ENCODE peak calls at places on chromosomes 16 and 17, in four cellular contexts. G is neuronal stem cell, W is mesenchymal stem cell, J is H9. O is an unnamed sample.

GRCh38 chr16:69745232-69745612 is 9.5 kb downstream of the NOB1 start:
- DNase-seq in W (no peak), J (no peak), G (no peak), O (no peak)

GRCh38 chr16:1766231-1766630 is 5.1 kb downstream of the NME3 start:
- DNase-seq in J (no peak), G (no peak), W (no peak), O (no peak)

GRCh38 chr16:364595-365491 is 5.5 kb downstream of the MRPL28 start:
- DNase-seq in J (no peak), W (no peak), G (no peak), O (no peak)

GRCh38 chr17:64028874-64029464 is 8.5 kb upstream of the ICAM2 start:
- DNase-seq in G (peak), J (peak), W (peak), O (peak)

GRCh38 chr17:21376835-21377690 is 906 bp downstream of the KCNJ12 start:
- DNase-seq in W (peak), G (no peak), J (peak), O (peak)

GRCh38 chr17:57670769-57671545 is 74.1 kb downstream of the CCDC182 start:
- DNase-seq in J (no peak), G (no peak), W (no peak), O (no peak)

GRCh38 chr16:762049-762513 is 1.5 kb downstream of the MSLN start:
- DNase-seq in G (no peak), J (no peak), W (no peak), O (no peak)

GRCh38 chr17:42879596-42879985 is 21.0 kb upstream of the G6PC1 start:
- DNase-seq in W (peak), G (no peak), J (no peak), O (no peak)

GRCh38 chr16:29738514-29738913 is 7.3 kb downstream of the C16orf54 start:
- DNase-seq in G (no peak), W (no peak), J (no peak), O (no peak)

GRCh38 chr16:24972608-24973220 is 42.5 kb downstream of the ARHGAP17 start:
- DNase-seq in J (no peak), W (no peak), G (no peak), O (no peak)

GRCh38 chr17:16415031-16415924 is at the start of gene TRPV2:
- DNase-seq in G (no peak), W (no peak), J (peak), O (peak)

GRCh38 chr16:19167710-19168172 is 299 bp upstream of the SYT17 start:
- DNase-seq in J (peak), W (peak), G (peak), O (peak)

GRCh38 chr17:51372345-51373004 is 112.1 kb downstream of the UTP18 start:
- DNase-seq in J (peak), W (peak), G (no peak), O (peak)

GRCh38 chr17:77694391-77695363 is 263.8 kb upstream of the TNRC6C start:
- DNase-seq in J (peak), G (no peak), W (no peak), O (no peak)

GRCh38 chr17:19728114-19728495 is 11.7 kb upstream of the SLC47A2 start:
- DNase-seq in J (no peak), G (no peak), W (peak), O (no peak)

GRCh38 chr16:81666102-81666501 is 113.0 kb upstream of the PLCG2 start:
- DNase-seq in J (no peak), W (no peak), G (no peak), O (no peak)

GRCh38 chr16:58043571-58044155 is 18.1 kb downstream of the MMP15 start:
- DNase-seq in J (no peak), G (no peak), W (no peak), O (no peak)

GRCh38 chr16:85394511-85395206 is 218.5 kb upstream of the GSE1 start:
- DNase-seq in G (no peak), W (no peak), J (no peak), O (peak)

GRCh38 chr17:8753136-8753975 is 5.0 kb downstream of the SPDYE4 start:
- DNase-seq in J (no peak), G (no peak), W (no peak), O (no peak)

DNA sequence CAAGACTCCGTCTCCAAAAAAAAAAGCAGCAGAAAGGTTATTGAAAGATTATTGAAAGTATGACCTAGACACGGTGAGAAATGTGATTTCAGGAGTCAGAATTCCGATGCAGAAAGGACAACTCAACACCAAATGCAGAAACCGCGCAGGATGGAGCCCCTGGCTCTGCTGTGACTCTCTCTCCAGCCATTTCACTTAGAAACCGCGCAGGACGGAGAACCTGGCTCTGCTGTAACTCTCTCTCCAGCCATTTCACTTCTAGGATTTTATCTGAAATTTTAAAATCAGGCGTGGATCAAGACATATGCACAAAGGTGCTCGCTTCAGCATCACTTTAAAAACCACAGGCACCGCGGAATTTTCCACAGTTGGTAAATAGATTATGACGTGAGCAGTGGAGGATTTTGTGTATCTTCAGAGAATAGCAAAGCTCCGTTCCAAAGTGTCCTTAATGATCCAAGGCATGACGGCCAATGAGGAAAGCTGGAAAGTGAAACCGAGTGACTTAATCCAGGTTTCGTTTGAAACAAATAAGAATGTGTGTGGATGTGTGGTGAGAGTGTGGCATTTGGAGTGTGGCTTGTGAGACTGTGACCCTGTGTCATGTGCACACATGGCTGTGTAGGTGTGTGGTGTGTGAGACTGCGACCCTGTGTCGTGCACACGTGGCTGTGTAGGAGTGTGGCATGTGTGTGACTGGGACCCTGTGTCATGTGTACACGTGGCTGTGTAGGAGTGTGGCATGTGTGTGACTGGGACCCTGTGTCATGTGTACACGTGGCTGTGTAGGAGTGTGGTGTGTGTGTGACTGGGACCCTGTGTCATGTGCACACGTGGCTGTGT is 9.5 kb downstream of the UTS2R start:
- DNase-seq in J (no peak), W (peak), G (no peak), O (no peak)
- H2AK5ac ChIP-seq in J (no peak), W (no peak), G (no peak), O (no peak)

GRCh38 chr17:79813826-79814623 is 17.1 kb upstream of the CBX8 start:
- DNase-seq in W (no peak), J (peak), G (no peak), O (no peak)

GRCh38 chr17:79814966-79815835 is 18.3 kb upstream of the CBX8 start:
- DNase-seq in G (no peak), W (no peak), J (peak), O (no peak)

GRCh38 chr17:79812969-79813825 is 16.3 kb upstream of the CBX8 start:
- DNase-seq in W (no peak), J (peak), G (no peak), O (no peak)

GRCh38 chr17:79815836-79816371 is 19.0 kb upstream of the CBX8 start:
- DNase-seq in J (no peak), G (no peak), W (no peak), O (no peak)

GRCh38 chr17:79814624-79814965 is 17.7 kb upstream of the CBX8 start:
- DNase-seq in W (no peak), J (peak), G (no peak), O (no peak)
- H2AK5ac ChIP-seq in W (no peak), J (no peak), G (peak), O (no peak)

DNA sequence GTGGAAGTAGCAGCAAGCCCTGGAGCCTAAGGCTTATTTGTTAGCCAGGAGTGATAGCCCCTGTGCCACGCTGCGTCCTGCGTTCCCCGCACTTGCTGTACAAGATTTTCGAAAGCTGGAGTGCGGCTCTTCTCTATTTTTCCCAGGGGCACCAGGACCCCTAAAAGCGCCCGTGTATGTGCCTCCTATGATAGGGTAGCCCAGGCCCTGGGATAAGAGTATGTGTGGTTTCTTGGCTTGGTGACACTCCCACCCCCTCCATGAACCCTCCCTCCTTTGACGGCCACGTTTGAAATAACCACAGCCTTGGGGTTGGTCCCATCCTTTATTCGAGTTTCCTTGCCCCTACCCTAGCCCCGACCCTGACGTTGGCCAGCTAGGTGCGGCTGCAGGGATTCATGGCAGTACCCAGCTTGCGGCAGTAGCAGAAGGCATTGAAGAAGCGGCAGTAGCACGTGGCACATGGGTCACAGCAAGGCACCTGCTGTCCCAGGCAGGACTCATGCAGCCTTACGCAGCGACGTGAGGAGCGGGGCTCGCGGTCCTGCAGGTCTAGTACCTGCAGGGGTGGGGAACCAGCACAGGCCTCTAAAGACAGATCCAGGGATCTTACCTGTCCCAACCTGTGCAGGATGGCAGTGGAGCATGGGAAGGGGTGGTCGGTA is 955 bp downstream of the AGRP start:
- DNase-seq in G (no peak), W (no peak), J (no peak), O (no peak)
- H2AK5ac ChIP-seq in G (no peak), W (no peak), J (no peak), O (no peak)

GRCh38 chr16:72848759-72849664 is 198.9 kb downstream of the ZFHX3 start:
- DNase-seq in W (peak), G (no peak), J (no peak), O (no peak)

GRCh38 chr16:72848045-72848410 is 199.9 kb downstream of the ZFHX3 start:
- DNase-seq in W (no peak), J (no peak), G (no peak), O (no peak)

GRCh38 chr16:72847187-72848044 is 200.5 kb downstream of the ZFHX3 start:
- DNase-seq in G (no peak), J (peak), W (peak), O (peak)

GRCh38 chr16:72850863-72851262 is 197.1 kb downstream of the ZFHX3 start:
- DNase-seq in G (no peak), W (peak), J (no peak), O (no peak)

GRCh38 chr16:72850021-72850420 is 197.9 kb downstream of the ZFHX3 start:
- DNase-seq in J (no peak), G (no peak), W (no peak), O (no peak)
- H2AK5ac ChIP-seq in J (no peak), G (no peak), W (peak), O (no peak)

GRCh38 chr17:48577330-48577945 is 712 bp downstream of the HOXB4 start:
- DNase-seq in W (peak), J (no peak), G (no peak), O (no peak)

GRCh38 chr17:48575673-48576478 is 2.3 kb downstream of the HOXB4 start:
- DNase-seq in W (peak), J (no peak), G (no peak), O (no peak)

GRCh38 chr17:48575066-48575582 is 3.0 kb downstream of the HOXB4 start:
- DNase-seq in W (peak), J (no peak), G (no peak), O (no peak)

GRCh38 chr17:48577946-48578615 is at the start of gene HOXB4:
- DNase-seq in J (peak), G (no peak), W (peak), O (peak)

GRCh38 chr17:48576479-48577309 is 1.5 kb downstream of the HOXB4 start:
- DNase-seq in J (no peak), W (peak), G (no peak), O (no peak)
- H2AK5ac ChIP-seq in J (no peak), W (no peak), G (no peak), O (no peak)

DNA sequence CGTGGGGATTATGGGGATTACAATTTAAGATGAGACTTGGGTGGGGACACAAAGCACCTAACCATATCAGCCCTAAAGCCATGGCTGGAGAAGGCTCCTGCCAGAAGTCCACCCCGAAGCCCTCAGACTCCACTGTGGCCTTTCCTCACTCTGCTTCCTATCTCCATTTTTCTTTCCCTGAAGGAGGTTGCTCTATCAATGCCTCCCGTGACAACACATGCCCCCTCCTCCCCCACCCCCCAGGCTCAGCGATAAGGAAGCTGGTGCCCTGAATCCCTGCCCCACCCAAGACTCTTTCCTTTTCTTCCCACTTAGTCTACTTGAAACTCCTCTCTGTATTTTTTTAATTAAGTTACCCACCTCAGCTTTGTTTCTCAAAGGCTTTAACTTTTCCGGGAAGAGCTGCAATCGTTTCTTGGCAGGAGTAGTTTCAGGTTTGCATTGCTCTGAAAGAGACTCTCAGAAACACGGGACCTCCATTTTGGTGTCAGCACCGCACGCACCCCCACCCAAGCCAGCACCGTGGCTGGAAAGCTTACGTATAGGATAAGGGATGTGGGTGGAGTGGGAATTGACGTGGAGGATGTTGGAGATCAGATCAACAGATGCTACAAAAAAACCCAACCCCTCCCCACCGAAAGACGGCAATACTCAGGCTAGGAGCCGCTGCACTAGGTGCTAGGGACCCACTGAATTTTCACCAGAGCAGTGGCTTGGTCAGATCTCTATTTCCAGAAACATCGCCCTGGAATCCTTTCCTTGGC is 15.2 kb upstream of the CA4 start:
- DNase-seq in J (no peak), G (no peak), W (peak), O (no peak)
- H2AK5ac ChIP-seq in J (no peak), G (no peak), W (no peak), O (no peak)

DNA sequence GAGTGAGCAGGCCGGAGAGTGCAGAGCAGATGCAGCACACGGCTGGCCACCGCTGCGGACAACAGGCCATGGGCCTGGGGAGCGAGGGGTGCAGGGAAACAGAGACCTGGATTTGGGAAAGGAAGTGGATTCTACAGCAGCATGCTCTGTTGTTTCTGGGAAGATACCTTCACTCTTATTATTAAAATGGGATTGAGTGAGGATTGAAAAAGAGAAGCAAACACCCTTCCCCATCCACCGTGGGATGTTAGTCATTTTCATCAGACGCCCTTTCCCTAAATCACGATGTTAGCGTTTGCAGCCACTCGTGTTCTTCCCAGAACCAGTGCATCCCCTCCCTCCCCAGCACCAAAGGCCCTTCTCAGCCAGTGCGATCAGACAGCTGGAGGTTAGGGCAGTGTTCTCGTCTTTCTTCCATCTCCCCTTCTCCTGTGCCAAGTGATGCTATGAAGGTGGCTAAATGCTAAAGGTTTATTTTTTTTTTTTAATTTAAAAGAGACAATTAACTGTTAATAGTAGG is 196.5 kb upstream of the CHMP6 start:
- DNase-seq in G (no peak), W (no peak), J (no peak), O (no peak)
- H2AK5ac ChIP-seq in G (no peak), W (no peak), J (no peak), O (no peak)

DNA sequence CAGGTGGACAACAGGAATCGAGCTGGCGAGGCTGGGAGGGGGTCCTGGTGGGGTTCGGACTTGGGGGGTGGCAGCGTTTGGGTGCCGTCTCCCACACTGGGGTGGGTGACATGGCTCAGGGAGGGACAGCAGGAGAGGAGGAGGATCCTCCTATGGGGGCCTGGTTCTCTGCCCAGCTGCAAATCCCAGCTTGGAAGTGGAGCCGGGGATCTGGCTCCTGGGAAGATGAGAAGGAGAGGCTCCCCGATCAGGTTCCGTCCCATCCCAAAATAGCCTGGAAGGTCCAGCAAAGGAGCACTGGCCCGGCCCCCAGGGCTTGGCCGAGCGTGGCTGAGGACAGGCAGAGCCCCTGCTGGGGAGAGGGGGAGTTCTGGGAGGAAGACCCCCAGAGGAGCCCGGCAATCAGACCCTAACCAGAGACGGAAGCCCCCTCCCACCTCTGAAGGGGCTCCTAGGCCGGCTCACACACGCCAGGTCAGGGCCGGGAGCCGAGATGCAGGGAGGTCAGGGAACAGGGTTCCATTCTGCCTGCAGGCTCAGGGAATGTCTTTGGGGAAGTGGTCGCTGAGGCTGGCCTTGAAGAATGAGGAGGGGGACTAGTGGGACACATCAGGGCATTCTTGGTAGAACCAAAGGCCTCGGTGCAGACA is 143.7 kb downstream of the ENGASE start:
- DNase-seq in G (no peak), W (no peak), J (no peak), O (no peak)
- H2AK5ac ChIP-seq in G (peak), W (no peak), J (no peak), O (no peak)

GRCh38 chr17:72191356-72191755 is 70.5 kb downstream of the SOX9 start:
- DNase-seq in J (no peak), G (no peak), W (no peak), O (no peak)
- H2AK5ac ChIP-seq in J (no peak), G (no peak), W (no peak), O (no peak)